ENCODE peak calls at places on chromosomes 7 and 10, in seven cellular contexts. One of them, this sample, is unnamed.

GRCh38 chr10:71999360-72000072 is 35.3 kb downstream of the CHST3 start:
- DNase-seq in GM12864: no peak
- DNase-seq in heart right ventricle: peak
- DNase-seq in endodermal cell: peak
- DNase-seq in MM.1S: no peak
- DNase-seq in HL-60: no peak
- DNase-seq in AG04450: no peak
- DNase-seq in this sample: peak

GRCh38 chr7:101681170-101682007 is 52.3 kb upstream of the MYL10 start:
- DNase-seq in heart right ventricle: peak
- DNase-seq in GM12864: no peak
- DNase-seq in AG04450: peak
- DNase-seq in MM.1S: no peak
- DNase-seq in endodermal cell: no peak
- DNase-seq in HL-60: no peak
- DNase-seq in this sample: no peak

GRCh38 chr7:151007469-151007898 is 16.7 kb downstream of the NOS3 start:
- DNase-seq in HL-60: no peak
- DNase-seq in GM12864: no peak
- DNase-seq in heart right ventricle: peak
- DNase-seq in endodermal cell: peak
- DNase-seq in MM.1S: no peak
- DNase-seq in AG04450: no peak
- DNase-seq in this sample: no peak

GRCh38 chr7:96314402-96315108 is 7.3 kb downstream of the SLC25A13 start:
- DNase-seq in GM12864: no peak
- DNase-seq in HL-60: peak
- DNase-seq in MM.1S: no peak
- DNase-seq in endodermal cell: peak
- DNase-seq in heart right ventricle: no peak
- DNase-seq in AG04450: no peak
- DNase-seq in this sample: no peak

GRCh38 chr10:23364378-23364777 is 19.8 kb upstream of the C10orf67 start:
- DNase-seq in GM12864: no peak
- DNase-seq in MM.1S: no peak
- DNase-seq in HL-60: no peak
- DNase-seq in endodermal cell: no peak
- DNase-seq in AG04450: no peak
- DNase-seq in heart right ventricle: no peak
- DNase-seq in this sample: peak

GRCh38 chr10:62638062-62638477 is 166.4 kb upstream of the ADO start:
- DNase-seq in heart right ventricle: no peak
- DNase-seq in HL-60: peak
- DNase-seq in GM12864: no peak
- DNase-seq in endodermal cell: no peak
- DNase-seq in AG04450: no peak
- DNase-seq in MM.1S: peak
- DNase-seq in this sample: peak

GRCh38 chr7:44463169-44463808 is 27.2 kb downstream of the NUDCD3 start:
- DNase-seq in GM12864: no peak
- DNase-seq in AG04450: no peak
- DNase-seq in endodermal cell: no peak
- DNase-seq in MM.1S: no peak
- DNase-seq in heart right ventricle: no peak
- DNase-seq in HL-60: no peak
- DNase-seq in this sample: peak

GRCh38 chr7:81869670-81870069 is 99.8 kb upstream of the HGF start:
- DNase-seq in GM12864: no peak
- DNase-seq in AG04450: no peak
- DNase-seq in HL-60: no peak
- DNase-seq in MM.1S: no peak
- DNase-seq in endodermal cell: no peak
- DNase-seq in heart right ventricle: no peak
- DNase-seq in this sample: peak

GRCh38 chr7:50226669-50227068 is 77.8 kb upstream of the IKZF1 start:
- DNase-seq in MM.1S: no peak
- DNase-seq in heart right ventricle: no peak
- DNase-seq in AG04450: no peak
- DNase-seq in GM12864: no peak
- DNase-seq in HL-60: no peak
- DNase-seq in endodermal cell: no peak
- DNase-seq in this sample: peak

GRCh38 chr10:77501152-77501845 is 136.3 kb downstream of the KCNMA1 start:
- DNase-seq in endodermal cell: no peak
- DNase-seq in HL-60: no peak
- DNase-seq in AG04450: peak
- DNase-seq in MM.1S: no peak
- DNase-seq in heart right ventricle: no peak
- DNase-seq in GM12864: no peak
- DNase-seq in this sample: no peak

GRCh38 chr7:44867073-44867990 is 18.0 kb downstream of the PURB start:
- DNase-seq in endodermal cell: no peak
- DNase-seq in MM.1S: no peak
- DNase-seq in HL-60: no peak
- DNase-seq in AG04450: peak
- DNase-seq in GM12864: no peak
- DNase-seq in heart right ventricle: no peak
- DNase-seq in this sample: no peak

GRCh38 chr10:24382979-24383663 is 174.2 kb downstream of the KIAA1217 start:
- DNase-seq in MM.1S: no peak
- DNase-seq in endodermal cell: peak
- DNase-seq in HL-60: no peak
- DNase-seq in heart right ventricle: no peak
- DNase-seq in GM12864: no peak
- DNase-seq in AG04450: no peak
- DNase-seq in this sample: no peak

GRCh38 chr7:33550979-33551378 is 354.4 kb upstream of the BMPER start:
- DNase-seq in AG04450: no peak
- DNase-seq in heart right ventricle: no peak
- DNase-seq in endodermal cell: no peak
- DNase-seq in HL-60: no peak
- DNase-seq in GM12864: no peak
- DNase-seq in MM.1S: peak
- DNase-seq in this sample: no peak

GRCh38 chr7:50125766-50126165 is 32.7 kb upstream of the ZPBP start:
- DNase-seq in heart right ventricle: no peak
- DNase-seq in HL-60: no peak
- DNase-seq in GM12864: no peak
- DNase-seq in AG04450: no peak
- DNase-seq in endodermal cell: no peak
- DNase-seq in MM.1S: no peak
- DNase-seq in this sample: no peak

GRCh38 chr7:867001-867405 is 9.4 kb upstream of the GET4 start:
- DNase-seq in endodermal cell: no peak
- DNase-seq in GM12864: no peak
- DNase-seq in MM.1S: no peak
- DNase-seq in heart right ventricle: peak
- DNase-seq in HL-60: no peak
- DNase-seq in AG04450: peak
- DNase-seq in this sample: no peak

GRCh38 chr7:75638607-75639070 is 100.1 kb downstream of the HIP1 start:
- DNase-seq in heart right ventricle: peak
- DNase-seq in HL-60: no peak
- DNase-seq in AG04450: peak
- DNase-seq in MM.1S: no peak
- DNase-seq in GM12864: no peak
- DNase-seq in endodermal cell: peak
- DNase-seq in this sample: no peak

GRCh38 chr10:123868058-123868995 is 23.3 kb downstream of the CPXM2 start:
- DNase-seq in HL-60: no peak
- DNase-seq in MM.1S: no peak
- DNase-seq in endodermal cell: peak
- DNase-seq in heart right ventricle: no peak
- DNase-seq in AG04450: no peak
- DNase-seq in GM12864: no peak
- DNase-seq in this sample: no peak

GRCh38 chr7:93799750-93800357 is 90.7 kb downstream of the TFPI2 start:
- DNase-seq in HL-60: no peak
- DNase-seq in endodermal cell: no peak
- DNase-seq in heart right ventricle: no peak
- DNase-seq in GM12864: no peak
- DNase-seq in MM.1S: peak
- DNase-seq in AG04450: no peak
- DNase-seq in this sample: peak
- TF ChIP-seq CTCF in HL-60: peak
- TF ChIP-seq CTCF in endodermal cell: peak
- TF ChIP-seq CTCF in heart right ventricle: peak
- TF ChIP-seq CTCF in GM12864: peak
- TF ChIP-seq CTCF in MM.1S: peak
- TF ChIP-seq CTCF in AG04450: peak
- TF ChIP-seq CTCF in this sample: peak

GRCh38 chr10:78540355-78541076 is 506.9 kb downstream of the RPS24 start:
- DNase-seq in GM12864: no peak
- DNase-seq in heart right ventricle: no peak
- DNase-seq in endodermal cell: no peak
- DNase-seq in AG04450: no peak
- DNase-seq in MM.1S: no peak
- DNase-seq in HL-60: no peak
- DNase-seq in this sample: no peak

GRCh38 chr10:78543026-78543748 is 509.5 kb downstream of the RPS24 start:
- DNase-seq in HL-60: no peak
- DNase-seq in endodermal cell: no peak
- DNase-seq in GM12864: no peak
- DNase-seq in AG04450: no peak
- DNase-seq in heart right ventricle: no peak
- DNase-seq in MM.1S: no peak
- DNase-seq in this sample: no peak

GRCh38 chr10:78542536-78542935 is 508.9 kb downstream of the RPS24 start:
- DNase-seq in GM12864: no peak
- DNase-seq in heart right ventricle: no peak
- DNase-seq in AG04450: no peak
- DNase-seq in MM.1S: no peak
- DNase-seq in endodermal cell: peak
- DNase-seq in HL-60: no peak
- DNase-seq in this sample: no peak

GRCh38 chr10:78543749-78544446 is 510.2 kb downstream of the RPS24 start:
- DNase-seq in AG04450: peak
- DNase-seq in MM.1S: no peak
- DNase-seq in HL-60: no peak
- DNase-seq in heart right ventricle: peak
- DNase-seq in GM12864: no peak
- DNase-seq in endodermal cell: no peak
- DNase-seq in this sample: no peak

GRCh38 chr10:78541528-78542470 is 508.1 kb downstream of the RPS24 start:
- DNase-seq in heart right ventricle: peak
- DNase-seq in GM12864: no peak
- DNase-seq in HL-60: no peak
- DNase-seq in endodermal cell: no peak
- DNase-seq in MM.1S: no peak
- DNase-seq in AG04450: no peak
- DNase-seq in this sample: no peak
- H3K4me3 ChIP-seq in heart right ventricle: no peak
- H3K4me3 ChIP-seq in GM12864: no peak
- H3K4me3 ChIP-seq in HL-60: no peak
- H3K4me3 ChIP-seq in endodermal cell: no peak
- H3K4me3 ChIP-seq in MM.1S: no peak
- H3K4me3 ChIP-seq in AG04450: no peak
- H3K4me3 ChIP-seq in this sample: no peak

GRCh38 chr7:144854839-144855424 is 19.1 kb upstream of the TPK1 start:
- DNase-seq in MM.1S: no peak
- DNase-seq in endodermal cell: no peak
- DNase-seq in heart right ventricle: no peak
- DNase-seq in HL-60: no peak
- DNase-seq in AG04450: no peak
- DNase-seq in GM12864: no peak
- DNase-seq in this sample: peak
- TF ChIP-seq CTCF in MM.1S: peak
- TF ChIP-seq CTCF in endodermal cell: peak
- TF ChIP-seq CTCF in heart right ventricle: peak
- TF ChIP-seq CTCF in HL-60: peak
- TF ChIP-seq CTCF in AG04450: peak
- TF ChIP-seq CTCF in GM12864: peak
- TF ChIP-seq CTCF in this sample: peak

DNA sequence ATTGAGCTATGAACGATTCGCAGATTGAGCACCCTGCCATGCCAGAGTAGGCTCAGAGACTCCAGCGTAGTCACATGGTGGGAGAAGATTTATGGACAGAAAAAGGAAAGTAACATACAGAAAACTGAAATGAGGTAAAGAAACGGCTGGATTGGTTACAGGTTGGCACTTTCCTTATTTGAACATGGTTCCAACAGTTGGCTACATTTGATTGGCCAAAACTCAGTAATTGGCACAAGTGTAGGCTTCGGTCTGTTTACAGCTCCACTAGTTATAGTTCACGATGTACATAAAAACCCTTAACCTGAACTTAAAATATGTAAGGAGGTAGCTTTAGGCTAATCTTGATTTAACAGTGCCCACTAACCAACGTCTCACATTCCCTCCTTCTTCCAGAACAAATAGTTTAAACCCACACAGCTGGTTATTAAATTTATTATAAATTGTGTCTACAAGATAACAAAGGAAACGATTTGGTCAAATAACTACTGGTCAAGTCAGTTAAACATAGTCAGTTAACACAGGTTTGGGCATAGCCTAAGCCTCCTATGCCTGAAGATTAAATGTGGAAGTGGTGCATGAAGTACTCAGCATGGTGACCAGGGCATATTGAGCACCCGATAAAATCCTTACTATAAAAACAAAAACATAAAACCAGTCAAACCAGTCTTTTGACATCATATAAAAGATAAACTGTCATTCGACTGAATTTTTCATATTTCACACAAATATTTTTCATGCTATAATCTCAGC is 17.9 kb upstream of the MTERF1 start:
- DNase-seq in HL-60: no peak
- DNase-seq in MM.1S: no peak
- DNase-seq in heart right ventricle: no peak
- DNase-seq in AG04450: no peak
- DNase-seq in endodermal cell: no peak
- DNase-seq in GM12864: no peak
- DNase-seq in this sample: no peak
- H3K4me3 ChIP-seq in HL-60: no peak
- H3K4me3 ChIP-seq in MM.1S: no peak
- H3K4me3 ChIP-seq in heart right ventricle: no peak
- H3K4me3 ChIP-seq in AG04450: no peak
- H3K4me3 ChIP-seq in endodermal cell: no peak
- H3K4me3 ChIP-seq in GM12864: no peak
- H3K4me3 ChIP-seq in this sample: no peak

GRCh38 chr7:20440472-20441105 is 109.9 kb downstream of the ITGB8 start:
- DNase-seq in MM.1S: no peak
- DNase-seq in GM12864: no peak
- DNase-seq in HL-60: peak
- DNase-seq in heart right ventricle: no peak
- DNase-seq in AG04450: peak
- DNase-seq in endodermal cell: peak
- DNase-seq in this sample: peak
- TF ChIP-seq CTCF in MM.1S: peak
- TF ChIP-seq CTCF in GM12864: peak
- TF ChIP-seq CTCF in HL-60: no peak
- TF ChIP-seq CTCF in heart right ventricle: peak
- TF ChIP-seq CTCF in AG04450: peak
- TF ChIP-seq CTCF in endodermal cell: peak
- TF ChIP-seq CTCF in this sample: peak